ENCODE peak calls at places on chromosomes 12 and 14, in nine cellular contexts. Z, W, I, A, X, G, C, T and D are unnamed samples.

GRCh38 chr12:101570022-101570421 is 24.7 kb upstream of the MYBPC1 start:
- DNase-seq in Z (no peak), W (no peak), I (peak; percentile 21), A (no peak), X (no peak), G (peak; percentile 43), C (no peak), T (no peak), D (no peak)

GRCh38 chr14:78612666-78613065 is 442.5 kb downstream of the NRXN3 start:
- DNase-seq in Z (no peak), W (no peak), I (no peak), A (no peak), X (no peak), G (no peak), C (no peak), T (no peak), D (no peak)

GRCh38 chr14:79543966-79544365 is 667.3 kb downstream of the DIO2 start:
- DNase-seq in Z (no peak), W (no peak), I (no peak), A (no peak), X (no peak), G (peak; percentile 31), C (no peak), T (no peak), D (no peak)

GRCh38 chr14:99481745-99482099 is 513 bp downstream of the CCNK start:
- DNase-seq in Z (no peak), W (no peak), I (no peak), A (no peak), X (peak; percentile 26), G (peak; percentile 39), C (no peak), T (peak; percentile 27), D (peak; percentile 29)

GRCh38 chr12:81354327-81354932 is 276.6 kb downstream of the ACSS3 start:
- DNase-seq in Z (no peak), W (no peak), I (no peak), A (no peak), X (no peak), G (no peak), C (no peak), T (no peak), D (no peak)

GRCh38 chr12:69476276-69477017 is 6.3 kb downstream of the FRS2 start:
- DNase-seq in Z (no peak), W (no peak), I (no peak), A (no peak), X (no peak), G (no peak), C (no peak), T (no peak), D (no peak)

GRCh38 chr12:132322206-132323132 is 6.9 kb downstream of the GALNT9 start:
- DNase-seq in Z (peak; percentile 36), W (no peak), I (no peak), A (no peak), X (no peak), G (no peak), C (no peak), T (no peak), D (no peak)

GRCh38 chr14:88668448-88669116 is 105.7 kb downstream of the ZC3H14 start:
- DNase-seq in Z (no peak), W (no peak), I (no peak), A (peak; percentile 17), X (no peak), G (no peak), C (no peak), T (no peak), D (no peak)

GRCh38 chr14:68941820-68942219 is 37.3 kb downstream of the ACTN1 start:
- DNase-seq in Z (no peak), W (no peak), I (peak; percentile 74), A (no peak), X (no peak), G (peak; percentile 95), C (no peak), T (peak; percentile 62), D (no peak)
- H3K27ac ChIP-seq in Z (no peak overlapping the region), W (no peak overlapping the region), I (no peak overlapping the region), A (no peak overlapping the region), X (no peak overlapping the region), G (peak overlapping the region; percentile 98), C (peak overlapping the region; percentile 94), T (peak overlapping the region; percentile 100), D (no peak overlapping the region)

GRCh38 chr14:51465486-51465885 is 186.2 kb upstream of the FRMD6 start:
- DNase-seq in Z (no peak), W (no peak), I (no peak), A (no peak), X (no peak), G (no peak), C (no peak), T (no peak), D (no peak)
- H3K27ac ChIP-seq in Z (no peak overlapping the region), W (no peak overlapping the region), I (no peak overlapping the region), A (no peak overlapping the region), X (no peak overlapping the region), G (no peak overlapping the region), C (no peak overlapping the region), T (no peak overlapping the region), D (no peak overlapping the region)

GRCh38 chr12:88925370-88925915 is 345.2 kb upstream of the KITLG start:
- DNase-seq in Z (no peak), W (no peak), I (no peak), A (no peak), X (no peak), G (no peak), C (no peak), T (no peak), D (no peak)
- H3K27ac ChIP-seq in Z (no peak overlapping the region), W (no peak overlapping the region), I (no peak overlapping the region), A (no peak overlapping the region), X (no peak overlapping the region), G (peak overlapping the region; percentile 81), C (no peak overlapping the region), T (no peak overlapping the region), D (no peak overlapping the region)

GRCh38 chr12:120292661-120293531 is at the start of gene RNU4-1:
- DNase-seq in Z (peak; percentile 63), W (peak; percentile 70), I (peak; percentile 86), A (peak; percentile 92), X (peak; percentile 88), G (peak; percentile 96), C (peak; percentile 29), T (peak; percentile 66), D (peak; percentile 73)

GRCh38 chr12:120286768-120287490 is 4.8 kb downstream of the RNU4-2 start:
- DNase-seq in Z (no peak), W (no peak), I (no peak), A (no peak), X (no peak), G (no peak), C (no peak), T (no peak), D (no peak)

GRCh38 chr12:120290541-120291312 is 976 bp downstream of the RNU4-2 start:
- DNase-seq in Z (peak; percentile 51), W (peak; percentile 43), I (peak; percentile 75), A (no peak), X (no peak), G (peak; percentile 74), C (no peak), T (no peak), D (no peak)

GRCh38 chr12:120287491-120287890 is 4.2 kb downstream of the RNU4-2 start:
- DNase-seq in Z (peak; percentile 23), W (no peak), I (no peak), A (no peak), X (no peak), G (no peak), C (no peak), T (no peak), D (no peak)

DNA sequence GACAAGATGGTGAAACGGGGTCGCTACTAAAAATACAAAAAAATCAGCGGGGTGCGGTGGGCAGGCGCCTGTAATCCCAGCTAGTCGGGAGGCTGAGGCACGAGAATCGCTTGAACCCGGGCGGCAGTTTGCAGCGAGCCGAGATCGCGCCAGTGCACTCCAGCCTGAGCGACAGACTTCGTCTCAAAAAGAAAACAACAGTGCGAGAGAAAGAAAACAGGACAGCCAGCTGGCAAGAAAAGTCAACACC is 633 bp upstream of the RNU4-2 start:
- DNase-seq in Z (no peak), W (no peak), I (no peak), A (no peak), X (no peak), G (no peak), C (no peak), T (no peak), D (no peak)
- H3K27ac ChIP-seq in Z (peak overlapping the region; percentile 97), W (peak overlapping the region; percentile 96), I (peak overlapping the region; percentile 99), A (peak overlapping the region; percentile 100), X (peak overlapping the region; percentile 96), G (peak overlapping the region; percentile 91), C (peak overlapping the region; percentile 91), T (peak overlapping the region; percentile 98), D (peak overlapping the region; percentile 99)

GRCh38 chr14:55976619-55977018 is 141.6 kb upstream of the PELI2 start:
- DNase-seq in Z (no peak), W (no peak), I (peak; percentile 18), A (no peak), X (no peak), G (no peak), C (no peak), T (no peak), D (no peak)
- H3K27ac ChIP-seq in Z (no peak overlapping the region), W (no peak overlapping the region), I (peak overlapping the region; percentile 6), A (no peak overlapping the region), X (no peak overlapping the region), G (no peak overlapping the region), C (no peak overlapping the region), T (no peak overlapping the region), D (no peak overlapping the region)

GRCh38 chr12:80165741-80166140 is 66.4 kb downstream of the OTOGL start:
- DNase-seq in Z (no peak), W (no peak), I (no peak), A (no peak), X (no peak), G (no peak), C (no peak), T (no peak), D (no peak)

GRCh38 chr12:80162177-80162576 is 62.8 kb downstream of the OTOGL start:
- DNase-seq in Z (no peak), W (no peak), I (no peak), A (no peak), X (no peak), G (no peak), C (no peak), T (no peak), D (no peak)

GRCh38 chr12:80170915-80171314 is 71.6 kb downstream of the OTOGL start:
- DNase-seq in Z (no peak), W (no peak), I (no peak), A (no peak), X (no peak), G (no peak), C (no peak), T (no peak), D (no peak)

GRCh38 chr12:80168936-80169335 is 69.6 kb downstream of the OTOGL start:
- DNase-seq in Z (no peak), W (no peak), I (no peak), A (no peak), X (no peak), G (no peak), C (no peak), T (no peak), D (no peak)

GRCh38 chr12:80166751-80167150 is 67.4 kb downstream of the OTOGL start:
- DNase-seq in Z (no peak), W (no peak), I (no peak), A (no peak), X (no peak), G (no peak), C (no peak), T (no peak), D (no peak)
- H3K27ac ChIP-seq in Z (no peak overlapping the region), W (no peak overlapping the region), I (no peak overlapping the region), A (no peak overlapping the region), X (no peak overlapping the region), G (no peak overlapping the region), C (no peak overlapping the region), T (no peak overlapping the region), D (no peak overlapping the region)

GRCh38 chr14:72615511-72616121 is 278.3 kb downstream of the DPF3 start:
- DNase-seq in Z (no peak), W (no peak), I (no peak), A (no peak), X (no peak), G (no peak), C (no peak), T (no peak), D (no peak)
- H3K27ac ChIP-seq in Z (peak overlapping the region; percentile 88), W (no peak overlapping the region), I (no peak overlapping the region), A (no peak overlapping the region), X (no peak overlapping the region), G (peak overlapping the region; percentile 20), C (peak overlapping the region; percentile 91), T (no peak overlapping the region), D (no peak overlapping the region)